ENCODE peak calls at places on chromosomes 1 and 21, in five cellular contexts. A is AG04450, H is GM23338, D is substantia nigra, K is GM23248. Z is an unnamed sample.

GRCh38 chr1:165871311-165872067 is 44.1 kb downstream of the UCK2 start:
- DNase-seq in A (no peak), H (peak), D (peak), K (peak), Z (no peak)

GRCh38 chr1:47507921-47508894 is 70.4 kb downstream of the FOXD2 start:
- DNase-seq in A (no peak), H (peak), D (no peak), K (peak), Z (no peak)

GRCh38 chr1:37634554-37635308 is at the start of gene RSPO1:
- DNase-seq in A (no peak), H (peak), D (no peak), K (peak), Z (peak)

GRCh38 chr1:109677459-109677858 is 9.6 kb downstream of the GSTM2 start:
- DNase-seq in A (no peak), H (no peak), D (no peak), K (no peak), Z (no peak)

GRCh38 chr1:65479805-65480204 is 59.3 kb downstream of the LEPR start:
- DNase-seq in A (no peak), H (no peak), D (no peak), K (no peak), Z (no peak)

GRCh38 chr1:211613951-211614350 is 35.0 kb upstream of the SLC30A1 start:
- DNase-seq in A (no peak), H (no peak), D (no peak), K (no peak), Z (no peak)

GRCh38 chr21:43659136-43660000 is at the start of the genes HSF2BP and RRP1B:
- DNase-seq in A (no peak), H (peak), D (peak), K (peak), Z (peak)

GRCh38 chr1:185581961-185582725 is 152.0 kb upstream of the HMCN1 start:
- DNase-seq in A (no peak), H (no peak), D (no peak), K (peak), Z (no peak)

GRCh38 chr1:2290171-2290578 is 62.1 kb downstream of the SKI start:
- DNase-seq in A (no peak), H (no peak), D (no peak), K (no peak), Z (no peak)

GRCh38 chr21:41580758-41581554 is 73.0 kb upstream of the TMPRSS2 start:
- DNase-seq in A (no peak), H (no peak), D (no peak), K (no peak), Z (peak)

GRCh38 chr1:1068374-1069060 is 5.6 kb downstream of the RNF223 start:
- DNase-seq in A (no peak), H (peak), D (no peak), K (no peak), Z (no peak)

GRCh38 chr21:46551636-46552241 is 53.1 kb downstream of the S100B start:
- DNase-seq in A (no peak), H (peak), D (no peak), K (no peak), Z (no peak)

GRCh38 chr1:184030433-184031126 is 6.9 kb downstream of the COLGALT2 start:
- DNase-seq in A (no peak), H (no peak), D (no peak), K (peak), Z (no peak)

GRCh38 chr1:7393141-7393540 is 378.0 kb upstream of the VAMP3 start:
- DNase-seq in A (no peak), H (no peak), D (no peak), K (no peak), Z (no peak)

GRCh38 chr1:82818596-82818995 is 1017.9 kb downstream of the ADGRL2 start:
- DNase-seq in A (no peak), H (no peak), D (no peak), K (no peak), Z (no peak)

GRCh38 chr1:36178479-36179219 is 22.7 kb downstream of the MAP7D1 start:
- DNase-seq in A (no peak), H (peak), D (no peak), K (no peak), Z (no peak)

GRCh38 chr1:114032271-114033218 is 53.3 kb downstream of the OLFML3 start:
- DNase-seq in A (peak), H (peak), D (no peak), K (peak), Z (peak)

GRCh38 chr1:164475834-164476233 is 83.2 kb upstream of the PBX1 start:
- DNase-seq in A (no peak), H (no peak), D (no peak), K (no peak), Z (no peak)

GRCh38 chr21:45147473-45148315 is 73.3 kb downstream of the ADARB1 start:
- DNase-seq in A (no peak), H (no peak), D (no peak), K (peak), Z (peak)

GRCh38 chr21:42865361-42866160 is 13.8 kb downstream of the WDR4 start:
- DNase-seq in A (no peak), H (no peak), D (no peak), K (peak), Z (no peak)

GRCh38 chr1:76939107-76939816 is 72.0 kb downstream of the ST6GALNAC5 start:
- DNase-seq in A (no peak), H (no peak), D (no peak), K (peak), Z (no peak)

GRCh38 chr21:37700641-37701202 is 215.5 kb downstream of the KCNJ6 start:
- DNase-seq in A (peak), H (peak), D (no peak), K (peak), Z (peak)

GRCh38 chr1:197066719-197067456 is at the start of gene F13B:
- DNase-seq in A (no peak), H (peak), D (no peak), K (no peak), Z (peak)

GRCh38 chr1:194297100-194297499 is 1110.7 kb upstream of the B3GALT2 start:
- DNase-seq in A (no peak), H (no peak), D (no peak), K (no peak), Z (no peak)

GRCh38 chr1:31943546-31944184 is 5.5 kb upstream of the PTP4A2 start:
- DNase-seq in A (no peak), H (peak), D (no peak), K (peak), Z (no peak)

GRCh38 chr1:48794815-48795214 is 18.1 kb upstream of the BEND5 start:
- DNase-seq in A (no peak), H (no peak), D (no peak), K (peak), Z (peak)

GRCh38 chr21:18369115-18369514 is 34.5 kb downstream of the TMPRSS15 start:
- DNase-seq in A (no peak), H (peak), D (no peak), K (no peak), Z (no peak)

GRCh38 chr1:216766633-216767325 is 43.5 kb upstream of the ESRRG start:
- DNase-seq in A (no peak), H (no peak), D (no peak), K (no peak), Z (no peak)
- H3K27ac ChIP-seq in A (no peak), H (no peak), D (no peak), K (no peak), Z (no peak)

GRCh38 chr1:19083081-19083480 is 126.6 kb upstream of the IFFO2 start:
- DNase-seq in A (no peak), H (no peak), D (no peak), K (no peak), Z (no peak)
- H3K27ac ChIP-seq in A (no peak), H (no peak), D (no peak), K (no peak), Z (peak)

DNA sequence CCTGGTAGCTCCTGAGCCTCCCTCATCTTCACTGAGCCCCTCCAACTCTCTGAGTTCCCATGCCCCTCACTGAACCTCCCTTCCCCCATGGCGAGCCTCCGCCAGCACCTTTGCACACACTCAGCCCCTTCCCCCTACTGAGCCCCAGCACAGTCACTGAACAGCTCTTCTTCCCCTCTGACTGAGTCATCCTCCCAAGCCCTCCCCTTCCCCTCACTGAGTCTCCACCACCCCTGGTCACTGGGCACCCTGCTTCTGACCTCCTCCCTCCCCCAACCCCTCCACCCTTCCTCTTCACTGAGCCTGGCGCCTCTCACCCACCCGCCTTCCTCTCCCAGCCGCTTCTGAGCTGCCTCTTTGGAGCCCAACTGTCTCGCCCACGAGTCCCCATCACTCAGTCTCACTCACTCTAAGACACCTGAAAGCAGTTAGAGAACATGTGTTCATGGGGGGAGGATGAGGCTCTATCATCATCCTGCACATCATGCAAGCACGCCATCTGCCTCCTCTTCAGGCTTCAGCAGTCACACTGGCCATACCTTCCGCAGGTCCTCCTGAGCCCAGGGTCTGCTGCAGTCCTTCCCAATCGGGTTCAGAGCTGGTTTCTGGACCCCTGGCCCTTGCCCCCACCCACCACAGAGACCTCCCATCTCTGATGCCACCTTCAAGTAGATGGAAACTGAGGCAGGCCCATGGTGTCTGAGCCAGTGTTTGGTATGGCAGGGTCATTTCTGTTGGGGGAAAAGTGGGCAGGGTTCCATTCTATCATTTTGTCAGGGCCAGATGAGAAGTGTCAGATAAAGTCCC is 2.0 kb upstream of the TRNP1 start:
- DNase-seq in A (no peak), H (no peak), D (no peak), K (peak), Z (no peak)
- H3K27ac ChIP-seq in A (peak), H (no peak), D (no peak), K (peak), Z (no peak)

DNA sequence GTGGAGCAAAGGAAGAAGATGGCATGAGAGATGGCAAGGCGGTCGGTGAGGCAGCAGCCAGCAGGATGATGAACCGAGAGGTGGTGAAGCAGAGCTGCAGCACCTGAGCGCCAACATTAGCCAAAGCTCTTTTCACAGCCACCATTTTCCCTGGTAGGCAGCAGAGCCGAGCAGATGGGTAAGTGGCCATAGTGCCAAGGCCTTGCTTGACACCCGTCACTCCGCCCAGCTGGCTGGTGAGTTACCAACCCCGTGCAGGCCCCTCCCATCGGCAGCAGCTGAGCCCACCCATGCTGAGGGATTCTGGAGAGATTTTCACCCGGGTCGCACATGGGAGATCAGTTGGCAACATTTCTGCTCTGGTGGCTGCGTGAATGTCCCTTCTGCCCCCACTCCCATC is 647.7 kb downstream of the PTPRU start:
- DNase-seq in A (no peak), H (no peak), D (no peak), K (no peak), Z (no peak)
- H3K27ac ChIP-seq in A (no peak), H (no peak), D (no peak), K (no peak), Z (no peak)

DNA sequence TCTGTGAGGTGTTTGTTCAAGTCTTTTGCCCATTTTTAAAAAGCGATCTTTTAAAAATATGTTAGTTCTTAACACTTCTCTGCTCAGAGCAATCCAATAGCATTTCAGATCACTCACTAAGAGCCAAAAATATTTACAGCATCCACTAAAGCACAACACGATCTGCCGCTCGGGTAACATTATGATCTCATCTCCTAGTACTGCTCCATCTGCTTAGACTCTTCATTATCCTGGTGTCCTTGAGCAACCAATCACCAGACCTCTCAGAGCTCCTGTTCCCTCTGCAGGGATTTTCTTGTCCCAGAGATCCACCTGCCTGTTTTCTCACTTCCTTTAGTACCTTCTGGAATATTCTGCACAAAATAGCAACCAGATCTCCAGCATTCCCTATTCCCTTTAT is 235.3 kb upstream of the ESRRG start:
- DNase-seq in A (no peak), H (no peak), D (no peak), K (no peak), Z (no peak)
- H3K27ac ChIP-seq in A (no peak), H (no peak), D (no peak), K (no peak), Z (no peak)